ENCODE peak calls at places on chromosomes 6 and 20, in five cellular contexts. One of them, this sample, is unnamed.

GRCh38 chr20:35699914-35700624 is 864 bp downstream of the ROMO1 start:
- DNase-seq in caudate nucleus: no peak
- DNase-seq in memory B cell: no peak
- DNase-seq in T47D: no peak
- DNase-seq in brain microvascular endothelial cell: no peak
- DNase-seq in this sample: no peak

GRCh38 chr6:54491431-54491830 is 183.2 kb downstream of the TINAG start:
- DNase-seq in caudate nucleus: no peak
- DNase-seq in T47D: no peak
- DNase-seq in brain microvascular endothelial cell: no peak
- DNase-seq in memory B cell: no peak
- DNase-seq in this sample: no peak

GRCh38 chr20:53915459-53916172 is 154.8 kb downstream of the BCAS1 start:
- DNase-seq in memory B cell: peak; percentile 85
- DNase-seq in caudate nucleus: peak; percentile 37
- DNase-seq in T47D: peak; percentile 93
- DNase-seq in brain microvascular endothelial cell: peak; percentile 95
- DNase-seq in this sample: peak; percentile 87

GRCh38 chr6:9254251-9254650 is 818.9 kb upstream of the SLC35B3 start:
- DNase-seq in T47D: no peak
- DNase-seq in memory B cell: no peak
- DNase-seq in caudate nucleus: no peak
- DNase-seq in brain microvascular endothelial cell: no peak
- DNase-seq in this sample: no peak

GRCh38 chr6:16949696-16950095 is 152.2 kb upstream of the STMND1 start:
- DNase-seq in brain microvascular endothelial cell: no peak
- DNase-seq in caudate nucleus: no peak
- DNase-seq in memory B cell: no peak
- DNase-seq in T47D: no peak
- DNase-seq in this sample: no peak

GRCh38 chr6:11356404-11357155 is 124.1 kb upstream of the NEDD9 start:
- DNase-seq in caudate nucleus: no peak
- DNase-seq in T47D: no peak
- DNase-seq in brain microvascular endothelial cell: no peak
- DNase-seq in memory B cell: no peak
- DNase-seq in this sample: no peak

GRCh38 chr6:83057705-83058321 is 7.8 kb downstream of the UBE3D start:
- DNase-seq in memory B cell: no peak
- DNase-seq in T47D: peak; percentile 71
- DNase-seq in brain microvascular endothelial cell: peak; percentile 37
- DNase-seq in caudate nucleus: no peak
- DNase-seq in this sample: no peak

GRCh38 chr6:81624443-81624842 is 128.0 kb downstream of the TENT5A start:
- DNase-seq in brain microvascular endothelial cell: peak; percentile 6
- DNase-seq in caudate nucleus: no peak
- DNase-seq in memory B cell: no peak
- DNase-seq in T47D: no peak
- DNase-seq in this sample: no peak

GRCh38 chr6:135826225-135826804 is 25.2 kb upstream of the PDE7B start:
- DNase-seq in memory B cell: no peak
- DNase-seq in brain microvascular endothelial cell: no peak
- DNase-seq in T47D: no peak
- DNase-seq in caudate nucleus: no peak
- DNase-seq in this sample: no peak

GRCh38 chr6:134289204-134289575 is 28.7 kb downstream of the SGK1 start:
- DNase-seq in brain microvascular endothelial cell: no peak
- DNase-seq in T47D: no peak
- DNase-seq in caudate nucleus: no peak
- DNase-seq in memory B cell: no peak
- DNase-seq in this sample: no peak

GRCh38 chr20:5279661-5280060 is 37.1 kb downstream of the PROKR2 start:
- DNase-seq in caudate nucleus: no peak
- DNase-seq in T47D: no peak
- DNase-seq in brain microvascular endothelial cell: no peak
- DNase-seq in memory B cell: no peak
- DNase-seq in this sample: no peak

GRCh38 chr6:102679844-102680243 is 1286.3 kb downstream of the GRIK2 start:
- DNase-seq in T47D: no peak
- DNase-seq in memory B cell: no peak
- DNase-seq in brain microvascular endothelial cell: no peak
- DNase-seq in caudate nucleus: no peak
- DNase-seq in this sample: no peak

GRCh38 chr20:1871807-1872455 is 23.3 kb upstream of the SIRPA start:
- DNase-seq in caudate nucleus: no peak
- DNase-seq in brain microvascular endothelial cell: no peak
- DNase-seq in T47D: no peak
- DNase-seq in memory B cell: no peak
- DNase-seq in this sample: peak; percentile 83

GRCh38 chr6:170124836-170125235 is 166.0 kb downstream of the DLL1 start:
- DNase-seq in T47D: peak; percentile 84
- DNase-seq in brain microvascular endothelial cell: no peak
- DNase-seq in memory B cell: no peak
- DNase-seq in caudate nucleus: no peak
- DNase-seq in this sample: no peak

GRCh38 chr20:3747471-3747870 is 15.0 kb downstream of the HSPA12B start:
- DNase-seq in T47D: no peak
- DNase-seq in brain microvascular endothelial cell: no peak
- DNase-seq in memory B cell: no peak
- DNase-seq in caudate nucleus: no peak
- DNase-seq in this sample: no peak

GRCh38 chr6:52575490-52575868 is 1.4 kb downstream of the TRAM2 start:
- DNase-seq in caudate nucleus: no peak
- DNase-seq in T47D: no peak
- DNase-seq in memory B cell: no peak
- DNase-seq in brain microvascular endothelial cell: no peak
- DNase-seq in this sample: no peak

GRCh38 chr20:20248620-20249200 is 119.2 kb upstream of the INSM1 start:
- DNase-seq in caudate nucleus: no peak
- DNase-seq in brain microvascular endothelial cell: no peak
- DNase-seq in memory B cell: no peak
- DNase-seq in T47D: no peak
- DNase-seq in this sample: no peak

GRCh38 chr6:36786055-36786675 is 53.1 kb downstream of the CPNE5 start:
- DNase-seq in brain microvascular endothelial cell: no peak
- DNase-seq in T47D: no peak
- DNase-seq in memory B cell: no peak
- DNase-seq in caudate nucleus: no peak
- DNase-seq in this sample: no peak

GRCh38 chr20:33499347-33499746 is 9.5 kb downstream of the CBFA2T2 start:
- DNase-seq in caudate nucleus: no peak
- DNase-seq in memory B cell: no peak
- DNase-seq in T47D: no peak
- DNase-seq in brain microvascular endothelial cell: no peak
- DNase-seq in this sample: no peak

GRCh38 chr6:31114970-31115849 is 610 bp downstream of the PSORS1C1 start:
- DNase-seq in brain microvascular endothelial cell: peak; percentile 48
- DNase-seq in memory B cell: no peak
- DNase-seq in caudate nucleus: no peak
- DNase-seq in T47D: peak; percentile 85
- DNase-seq in this sample: no peak

GRCh38 chr6:141107562-141108160 is 1025.1 kb upstream of the GJE1 start:
- DNase-seq in memory B cell: no peak
- DNase-seq in brain microvascular endothelial cell: peak; percentile 35
- DNase-seq in T47D: peak; percentile 5
- DNase-seq in caudate nucleus: no peak
- DNase-seq in this sample: no peak

GRCh38 chr20:34547844-34548613 is 10.5 kb upstream of the MAP1LC3A start:
- DNase-seq in memory B cell: no peak
- DNase-seq in caudate nucleus: no peak
- DNase-seq in T47D: no peak
- DNase-seq in brain microvascular endothelial cell: no peak
- DNase-seq in this sample: no peak

GRCh38 chr6:170449231-170449630 is 103.9 kb downstream of the PSMB1 start:
- DNase-seq in caudate nucleus: no peak
- DNase-seq in brain microvascular endothelial cell: no peak
- DNase-seq in memory B cell: no peak
- DNase-seq in T47D: no peak
- DNase-seq in this sample: no peak

GRCh38 chr20:59222982-59223610 is 59.5 kb downstream of the ZNF831 start:
- DNase-seq in caudate nucleus: no peak
- DNase-seq in brain microvascular endothelial cell: no peak
- DNase-seq in T47D: peak; percentile 18
- DNase-seq in memory B cell: no peak
- DNase-seq in this sample: no peak

GRCh38 chr6:36318690-36319435 is 17.8 kb downstream of the BNIP5 start:
- DNase-seq in T47D: no peak
- DNase-seq in caudate nucleus: no peak
- DNase-seq in brain microvascular endothelial cell: no peak
- DNase-seq in memory B cell: no peak
- DNase-seq in this sample: no peak

GRCh38 chr6:157017861-157018260 is 240.7 kb downstream of the ARID1B start:
- DNase-seq in memory B cell: no peak
- DNase-seq in T47D: no peak
- DNase-seq in brain microvascular endothelial cell: no peak
- DNase-seq in caudate nucleus: no peak
- DNase-seq in this sample: no peak

GRCh38 chr20:23753194-23753548 is 2.4 kb upstream of the CST1 start:
- DNase-seq in brain microvascular endothelial cell: no peak
- DNase-seq in caudate nucleus: no peak
- DNase-seq in T47D: no peak
- DNase-seq in memory B cell: no peak
- DNase-seq in this sample: no peak

GRCh38 chr6:11585426-11586016 is 48.0 kb downstream of the TMEM170B start:
- DNase-seq in brain microvascular endothelial cell: peak; percentile 70
- DNase-seq in memory B cell: no peak
- DNase-seq in T47D: peak; percentile 79
- DNase-seq in caudate nucleus: no peak
- DNase-seq in this sample: no peak

GRCh38 chr6:105460860-105461259 is 58.0 kb upstream of the PREP start:
- DNase-seq in memory B cell: no peak
- DNase-seq in T47D: no peak
- DNase-seq in brain microvascular endothelial cell: no peak
- DNase-seq in caudate nucleus: no peak
- DNase-seq in this sample: no peak

GRCh38 chr6:131182991-131183425 is 47.7 kb downstream of the AKAP7 start:
- DNase-seq in T47D: peak; percentile 48
- DNase-seq in brain microvascular endothelial cell: peak; percentile 22
- DNase-seq in caudate nucleus: no peak
- DNase-seq in memory B cell: peak; percentile 15
- DNase-seq in this sample: no peak